ENCODE peak calls at places on chromosomes 1 and 21, in ten cellular contexts. One of them, this sample, is unnamed.

GRCh38 chr1:27520651-27521050 is 30.7 kb upstream of the WASF2 start:
- DNase-seq in body of pancreas: no peak
- DNase-seq in nucleus accumbens: peak
- DNase-seq in tibial artery: no peak
- DNase-seq in WTC11: no peak
- DNase-seq in EH: no peak
- DNase-seq in breast epithelium: no peak
- DNase-seq in fibroblast of pulmonary artery: no peak
- DNase-seq in nephron progenitor cell: no peak
- DNase-seq in aorta: no peak
- DNase-seq in this sample: no peak

GRCh38 chr1:228044961-228045360 is 37.5 kb upstream of the ARF1 start:
- DNase-seq in body of pancreas: no peak
- DNase-seq in nucleus accumbens: no peak
- DNase-seq in tibial artery: no peak
- DNase-seq in WTC11: no peak
- DNase-seq in EH: no peak
- DNase-seq in breast epithelium: no peak
- DNase-seq in fibroblast of pulmonary artery: no peak
- DNase-seq in nephron progenitor cell: no peak
- DNase-seq in aorta: peak
- DNase-seq in this sample: no peak

GRCh38 chr1:6519491-6519934 is 28.0 kb upstream of the PLEKHG5 start:
- DNase-seq in body of pancreas: no peak
- DNase-seq in nucleus accumbens: no peak
- DNase-seq in tibial artery: no peak
- DNase-seq in WTC11: no peak
- DNase-seq in EH: no peak
- DNase-seq in breast epithelium: no peak
- DNase-seq in fibroblast of pulmonary artery: no peak
- DNase-seq in nephron progenitor cell: no peak
- DNase-seq in aorta: peak
- DNase-seq in this sample: no peak

GRCh38 chr1:7374761-7375160 is 396.3 kb upstream of the VAMP3 start:
- DNase-seq in body of pancreas: no peak
- DNase-seq in nucleus accumbens: no peak
- DNase-seq in tibial artery: no peak
- DNase-seq in WTC11: no peak
- DNase-seq in EH: no peak
- DNase-seq in breast epithelium: no peak
- DNase-seq in fibroblast of pulmonary artery: no peak
- DNase-seq in nephron progenitor cell: no peak
- DNase-seq in aorta: peak
- DNase-seq in this sample: no peak

GRCh38 chr1:54118704-54119103 is 34.1 kb downstream of the CDCP2 start:
- DNase-seq in body of pancreas: no peak
- DNase-seq in nucleus accumbens: no peak
- DNase-seq in tibial artery: no peak
- DNase-seq in WTC11: no peak
- DNase-seq in EH: peak
- DNase-seq in breast epithelium: no peak
- DNase-seq in fibroblast of pulmonary artery: peak
- DNase-seq in nephron progenitor cell: no peak
- DNase-seq in aorta: no peak
- DNase-seq in this sample: peak

GRCh38 chr1:101967871-101968270 is 28.9 kb downstream of the OLFM3 start:
- DNase-seq in body of pancreas: no peak
- DNase-seq in nucleus accumbens: no peak
- DNase-seq in tibial artery: no peak
- DNase-seq in WTC11: no peak
- DNase-seq in EH: no peak
- DNase-seq in breast epithelium: no peak
- DNase-seq in fibroblast of pulmonary artery: no peak
- DNase-seq in nephron progenitor cell: no peak
- DNase-seq in aorta: no peak
- DNase-seq in this sample: no peak

GRCh38 chr1:25573591-25573930 is 30.2 kb downstream of the LDLRAP1 start:
- DNase-seq in body of pancreas: no peak
- DNase-seq in nucleus accumbens: no peak
- DNase-seq in tibial artery: no peak
- DNase-seq in WTC11: no peak
- DNase-seq in EH: no peak
- DNase-seq in breast epithelium: peak
- DNase-seq in fibroblast of pulmonary artery: no peak
- DNase-seq in nephron progenitor cell: no peak
- DNase-seq in aorta: no peak
- DNase-seq in this sample: no peak

GRCh38 chr1:161166669-161167548 is 683 bp downstream of the PPOX start:
- DNase-seq in body of pancreas: no peak
- DNase-seq in nucleus accumbens: no peak
- DNase-seq in tibial artery: no peak
- DNase-seq in WTC11: peak
- DNase-seq in EH: peak
- DNase-seq in breast epithelium: no peak
- DNase-seq in fibroblast of pulmonary artery: no peak
- DNase-seq in nephron progenitor cell: peak
- DNase-seq in aorta: peak
- DNase-seq in this sample: no peak

GRCh38 chr1:53644496-53644895 is 94.5 kb downstream of the GLIS1 start:
- DNase-seq in body of pancreas: no peak
- DNase-seq in nucleus accumbens: no peak
- DNase-seq in tibial artery: peak
- DNase-seq in WTC11: no peak
- DNase-seq in EH: no peak
- DNase-seq in breast epithelium: peak
- DNase-seq in fibroblast of pulmonary artery: no peak
- DNase-seq in nephron progenitor cell: no peak
- DNase-seq in aorta: no peak
- DNase-seq in this sample: no peak

GRCh38 chr21:26739189-26739588 is 106.0 kb downstream of the ADAMTS1 start:
- DNase-seq in body of pancreas: no peak
- DNase-seq in nucleus accumbens: no peak
- DNase-seq in tibial artery: no peak
- DNase-seq in WTC11: no peak
- DNase-seq in EH: peak
- DNase-seq in breast epithelium: no peak
- DNase-seq in fibroblast of pulmonary artery: peak
- DNase-seq in nephron progenitor cell: no peak
- DNase-seq in aorta: no peak
- DNase-seq in this sample: peak

GRCh38 chr1:16076003-16076870 is 2.8 kb upstream of the FAM131C start:
- DNase-seq in body of pancreas: no peak
- DNase-seq in nucleus accumbens: no peak
- DNase-seq in tibial artery: no peak
- DNase-seq in WTC11: no peak
- DNase-seq in EH: peak
- DNase-seq in breast epithelium: no peak
- DNase-seq in fibroblast of pulmonary artery: peak
- DNase-seq in nephron progenitor cell: no peak
- DNase-seq in aorta: peak
- DNase-seq in this sample: peak

GRCh38 chr1:94654031-94654430 is 112.5 kb upstream of the F3 start:
- DNase-seq in body of pancreas: no peak
- DNase-seq in nucleus accumbens: no peak
- DNase-seq in tibial artery: no peak
- DNase-seq in WTC11: no peak
- DNase-seq in EH: peak
- DNase-seq in breast epithelium: no peak
- DNase-seq in fibroblast of pulmonary artery: peak
- DNase-seq in nephron progenitor cell: no peak
- DNase-seq in aorta: no peak
- DNase-seq in this sample: peak

GRCh38 chr1:36913523-36914060 is 120.7 kb downstream of the GRIK3 start:
- DNase-seq in body of pancreas: no peak
- DNase-seq in nucleus accumbens: no peak
- DNase-seq in tibial artery: no peak
- DNase-seq in WTC11: peak
- DNase-seq in EH: no peak
- DNase-seq in breast epithelium: no peak
- DNase-seq in fibroblast of pulmonary artery: no peak
- DNase-seq in nephron progenitor cell: peak
- DNase-seq in aorta: no peak
- DNase-seq in this sample: no peak

GRCh38 chr21:43690346-43690745 is 28.6 kb upstream of the PDXK start:
- DNase-seq in body of pancreas: no peak
- DNase-seq in nucleus accumbens: no peak
- DNase-seq in tibial artery: no peak
- DNase-seq in WTC11: no peak
- DNase-seq in EH: no peak
- DNase-seq in breast epithelium: no peak
- DNase-seq in fibroblast of pulmonary artery: no peak
- DNase-seq in nephron progenitor cell: no peak
- DNase-seq in aorta: no peak
- DNase-seq in this sample: no peak

GRCh38 chr1:214439352-214440119 is 111.9 kb downstream of the PTPN14 start:
- DNase-seq in body of pancreas: peak
- DNase-seq in nucleus accumbens: no peak
- DNase-seq in tibial artery: no peak
- DNase-seq in WTC11: no peak
- DNase-seq in EH: no peak
- DNase-seq in breast epithelium: no peak
- DNase-seq in fibroblast of pulmonary artery: peak
- DNase-seq in nephron progenitor cell: peak
- DNase-seq in aorta: no peak
- DNase-seq in this sample: peak

GRCh38 chr1:151175036-151175741 is 592 bp downstream of the TMOD4 start:
- DNase-seq in body of pancreas: no peak
- DNase-seq in nucleus accumbens: peak
- DNase-seq in tibial artery: no peak
- DNase-seq in WTC11: no peak
- DNase-seq in EH: no peak
- DNase-seq in breast epithelium: no peak
- DNase-seq in fibroblast of pulmonary artery: peak
- DNase-seq in nephron progenitor cell: no peak
- DNase-seq in aorta: no peak
- DNase-seq in this sample: no peak

GRCh38 chr1:66938618-66939017 is 13.8 kb downstream of the MIER1 start:
- DNase-seq in body of pancreas: no peak
- DNase-seq in nucleus accumbens: no peak
- DNase-seq in tibial artery: no peak
- DNase-seq in WTC11: no peak
- DNase-seq in EH: peak
- DNase-seq in breast epithelium: no peak
- DNase-seq in fibroblast of pulmonary artery: peak
- DNase-seq in nephron progenitor cell: no peak
- DNase-seq in aorta: no peak
- DNase-seq in this sample: no peak

GRCh38 chr1:4820543-4820942 is 166.1 kb downstream of the AJAP1 start:
- DNase-seq in body of pancreas: no peak
- DNase-seq in nucleus accumbens: no peak
- DNase-seq in tibial artery: no peak
- DNase-seq in WTC11: no peak
- DNase-seq in EH: no peak
- DNase-seq in breast epithelium: no peak
- DNase-seq in fibroblast of pulmonary artery: no peak
- DNase-seq in nephron progenitor cell: no peak
- DNase-seq in aorta: no peak
- DNase-seq in this sample: no peak

GRCh38 chr1:172394167-172394751 is 26.2 kb upstream of the C1orf105 start:
- DNase-seq in body of pancreas: no peak
- DNase-seq in nucleus accumbens: no peak
- DNase-seq in tibial artery: no peak
- DNase-seq in WTC11: no peak
- DNase-seq in EH: no peak
- DNase-seq in breast epithelium: no peak
- DNase-seq in fibroblast of pulmonary artery: no peak
- DNase-seq in nephron progenitor cell: no peak
- DNase-seq in aorta: peak
- DNase-seq in this sample: peak